ENCODE peak calls at places on chromosomes 4 and X, in seven cellular contexts. S is tibial nerve, Q is ovary, C is suprapubic skin, B is upper lobe of left lung, I is Peyer's patch, N is transverse colon. L is an unnamed sample.

GRCh38 chr4:69025191-69025998 is 70.9 kb upstream of the UGT2B7 start:
- DNase-seq in S (no peak), Q (no peak), C (no peak), B (no peak), I (no peak), N (peak; percentile 15), L (peak; percentile 43)

GRCh38 chr4:105895324-105895608 is at the start of gene NPNT:
- DNase-seq in S (no peak), Q (no peak), C (no peak), B (peak; percentile 92), I (no peak), N (peak; percentile 44), L (peak; percentile 70)

GRCh38 chrX:31715675-31716074 is 643.8 kb upstream of the FTHL17 start:
- DNase-seq in S (no peak), Q (no peak), C (no peak), B (no peak), I (no peak), N (no peak), L (no peak)

GRCh38 chr4:184293552-184293951 is 75.9 kb upstream of the ENPP6 start:
- DNase-seq in S (no peak), Q (no peak), C (no peak), B (no peak), I (no peak), N (peak; percentile 37), L (no peak)

GRCh38 chr4:71608674-71609062 is 175.2 kb downstream of the GC start:
- DNase-seq in S (no peak), Q (no peak), C (no peak), B (no peak), I (no peak), N (no peak), L (no peak)

GRCh38 chr4:10080874-10081606 is 35.6 kb downstream of the WDR1 start:
- DNase-seq in S (peak; percentile 1), Q (no peak), C (peak; percentile 39), B (no peak), I (no peak), N (no peak), L (peak; percentile 58)

GRCh38 chr4:183388777-183389176 is 55.7 kb upstream of the CDKN2AIP start:
- DNase-seq in S (no peak), Q (no peak), C (peak; percentile 30), B (no peak), I (no peak), N (no peak), L (no peak)

GRCh38 chr4:55458164-55458563 is 62.4 kb downstream of the TMEM165 start:
- DNase-seq in S (no peak), Q (no peak), C (no peak), B (no peak), I (no peak), N (no peak), L (no peak)

GRCh38 chr4:25310825-25311210 is 1.8 kb upstream of the ZCCHC4 start:
- DNase-seq in S (no peak), Q (no peak), C (no peak), B (no peak), I (no peak), N (no peak), L (no peak)

GRCh38 chr4:92268642-92269041 is 35.1 kb upstream of the GRID2 start:
- DNase-seq in S (no peak), Q (no peak), C (no peak), B (no peak), I (no peak), N (no peak), L (no peak)

GRCh38 chr4:182224192-182224850 is 18.9 kb upstream of the TENM3 start:
- DNase-seq in S (no peak), Q (no peak), C (no peak), B (no peak), I (no peak), N (no peak), L (no peak)

GRCh38 chrX:48826135-48826875 is at the start of gene ERAS:
- DNase-seq in S (no peak), Q (no peak), C (no peak), B (peak; percentile 53), I (no peak), N (no peak), L (peak; percentile 76)

GRCh38 chr4:76306882-76307669 is 543 bp downstream of the STBD1 start:
- DNase-seq in S (no peak), Q (peak; percentile 68), C (peak; percentile 71), B (peak; percentile 89), I (peak; percentile 82), N (peak; percentile 80), L (peak; percentile 90)

GRCh38 chr4:89134775-89135319 is 23.5 kb downstream of the TIGD2 start:
- DNase-seq in S (no peak), Q (no peak), C (no peak), B (no peak), I (no peak), N (no peak), L (no peak)

GRCh38 chr4:7964459-7964858 is 24.8 kb upstream of the AFAP1 start:
- DNase-seq in S (no peak), Q (no peak), C (no peak), B (no peak), I (no peak), N (no peak), L (no peak)

GRCh38 chr4:8278421-8279287 is 9.1 kb downstream of the HTRA3 start:
- DNase-seq in S (no peak), Q (peak; percentile 65), C (peak; percentile 78), B (peak; percentile 65), I (no peak), N (no peak), L (peak; percentile 48)

GRCh38 chr4:6494431-6495295 is 22.2 kb upstream of the PPP2R2C start:
- DNase-seq in S (no peak), Q (no peak), C (no peak), B (peak; percentile 57), I (no peak), N (no peak), L (no peak)

DNA sequence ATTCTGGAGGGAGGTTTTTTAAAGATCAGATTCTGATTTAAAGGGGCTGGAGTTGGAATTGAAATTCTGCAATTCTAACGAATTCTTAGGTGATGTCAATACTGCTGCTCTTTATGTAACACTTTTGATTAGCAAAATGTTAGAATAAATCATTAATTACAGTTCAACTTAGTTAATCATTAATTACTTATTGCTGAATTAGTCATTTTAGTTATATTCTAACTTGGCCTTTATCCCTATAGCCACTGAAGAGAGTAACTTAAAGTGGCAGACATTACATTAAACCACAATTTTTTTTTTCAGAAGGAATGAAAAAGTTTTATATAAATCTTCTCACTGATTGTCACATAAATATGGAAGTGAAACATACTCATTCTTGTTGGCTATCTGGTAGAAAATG is 206.6 kb upstream of the ITM2A start:
- DNase-seq in S (no peak), Q (no peak), C (no peak), B (no peak), I (no peak), N (no peak), L (no peak)
- TF ChIP-seq POLR2A in S (no peak), Q (no peak), C (no peak), B (no peak), I (no peak), N (no peak), L (no peak)

GRCh38 chr4:74374561-74375327 is 9.8 kb downstream of the EREG start:
- DNase-seq in S (no peak), Q (no peak), C (no peak), B (no peak), I (peak; percentile 54), N (peak; percentile 70), L (no peak)
- TF ChIP-seq POLR2A in S (no peak), Q (no peak), C (no peak), B (no peak), I (no peak), N (no peak), L (no peak)

GRCh38 chr4:26584725-26585124 is 841 bp downstream of the TBC1D19 start:
- DNase-seq in S (no peak), Q (no peak), C (no peak), B (no peak), I (no peak), N (no peak), L (no peak)

GRCh38 chr4:26579169-26579568 is 4.7 kb upstream of the TBC1D19 start:
- DNase-seq in S (no peak), Q (no peak), C (no peak), B (no peak), I (no peak), N (no peak), L (no peak)

GRCh38 chr4:26589699-26590098 is 5.8 kb downstream of the TBC1D19 start:
- DNase-seq in S (no peak), Q (no peak), C (no peak), B (no peak), I (no peak), N (no peak), L (no peak)

GRCh38 chr4:26583538-26583864 is 383 bp upstream of the TBC1D19 start:
- DNase-seq in S (no peak), Q (no peak), C (no peak), B (no peak), I (no peak), N (no peak), L (no peak)

GRCh38 chr4:26583865-26584652 is at the start of gene TBC1D19:
- DNase-seq in S (peak; percentile 64), Q (peak; percentile 86), C (peak; percentile 91), B (peak; percentile 92), I (peak; percentile 87), N (peak; percentile 90), L (peak; percentile 97)
- TF ChIP-seq POLR2A in S (no peak), Q (no peak), C (no peak), B (no peak), I (peak; percentile 31), N (peak; percentile 23), L (peak; percentile 28)

GRCh38 chr4:82430193-82431025 is at the start of the genes ENOPH1 and HNRNPDL:
- DNase-seq in S (peak; percentile 96), Q (peak; percentile 96), C (peak; percentile 97), B (peak; percentile 98), I (peak; percentile 98), N (peak; percentile 96), L (peak; percentile 99)

GRCh38 chr4:82431026-82431745 is 796 bp downstream of the ENOPH1 start:
- DNase-seq in S (no peak), Q (peak; percentile 34), C (peak; percentile 74), B (peak; percentile 88), I (peak; percentile 77), N (peak; percentile 64), L (peak; percentile 90)

GRCh38 chr4:82429728-82430192 is 502 bp downstream of the HNRNPDL start:
- DNase-seq in S (no peak), Q (no peak), C (no peak), B (peak; percentile 95), I (no peak), N (no peak), L (peak; percentile 98)

GRCh38 chr4:82428526-82428968 is 1.7 kb downstream of the HNRNPDL start:
- DNase-seq in S (no peak), Q (no peak), C (no peak), B (no peak), I (no peak), N (no peak), L (no peak)

DNA sequence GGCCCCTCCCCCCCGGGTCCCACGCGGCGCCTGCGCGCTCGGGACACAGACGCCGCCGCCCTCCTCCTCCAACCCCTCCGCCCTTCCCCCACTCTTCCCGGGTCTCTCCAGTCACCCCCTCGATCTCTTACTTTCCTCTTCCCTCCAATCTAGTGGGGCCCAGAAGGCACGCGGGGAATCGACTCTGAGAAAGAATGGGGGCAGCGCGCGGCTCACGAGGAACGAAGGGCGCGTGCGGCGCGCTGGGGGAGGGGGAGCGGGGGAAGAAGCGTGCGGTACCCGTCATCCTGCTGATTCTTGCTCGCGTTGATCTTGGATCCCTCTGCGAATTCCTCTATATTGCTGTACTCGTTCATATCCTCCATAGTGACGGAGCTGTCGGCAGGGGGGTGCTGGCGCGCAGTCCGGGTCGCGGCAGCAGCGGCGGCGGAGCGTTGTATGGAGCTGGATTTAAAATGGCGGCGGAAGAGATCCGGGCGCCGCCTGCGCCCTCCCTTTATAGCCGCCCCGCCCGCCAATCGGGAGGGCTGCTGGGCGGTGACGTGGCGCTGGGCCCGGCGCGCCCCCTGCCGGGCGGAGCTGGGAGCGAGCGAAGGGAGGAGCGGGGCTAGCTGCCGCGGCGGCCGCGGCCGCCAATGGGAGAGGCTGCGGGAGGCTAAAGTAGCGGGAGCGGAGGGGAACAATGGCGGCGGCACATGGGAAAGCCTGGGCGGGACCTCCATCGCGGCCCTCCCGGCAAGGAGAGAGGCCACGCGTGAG is 1.1 kb downstream of the HNRNPDL start:
- DNase-seq in S (peak; percentile 87), Q (peak; percentile 94), C (peak; percentile 93), B (peak; percentile 100), I (peak; percentile 97), N (peak; percentile 95), L (peak; percentile 97)
- TF ChIP-seq POLR2A in S (no peak), Q (peak; percentile 87), C (peak; percentile 90), B (peak; percentile 31), I (peak; percentile 70), N (peak; percentile 86), L (no peak)

L was measured in spleen.